ENCODE peak calls at places on chromosomes 13 and 19, in four cellular contexts. X, L, V and J are unnamed samples.

GRCh38 chr13:32940601-32941000 is 75.6 kb upstream of the KL start:
- DNase-seq in X (peak), L (no peak), V (no peak), J (no peak)

GRCh38 chr13:53921473-53921872 is 892.9 kb downstream of the OLFM4 start:
- DNase-seq in X (no peak), L (no peak), V (no peak), J (no peak)

GRCh38 chr19:19269952-19270694 is 3.0 kb downstream of the TM6SF2 start:
- DNase-seq in X (no peak), L (no peak), V (peak), J (no peak)

GRCh38 chr19:45498411-45499195 is at the start of gene PPM1N:
- DNase-seq in X (no peak), L (peak), V (peak), J (peak)

GRCh38 chr19:16649734-16650133 is 10.2 kb downstream of the SMIM7 start:
- DNase-seq in X (no peak), L (no peak), V (no peak), J (no peak)

GRCh38 chr13:106532111-106532929 is 3.1 kb downstream of the EFNB2 start:
- DNase-seq in X (no peak), L (no peak), V (peak), J (no peak)

GRCh38 chr13:29849731-29850212 is 645 bp downstream of the UBL3 start:
- DNase-seq in X (peak), L (peak), V (peak), J (no peak)

GRCh38 chr13:68439821-68440220 is 1209.7 kb upstream of the PCDH9 start:
- DNase-seq in X (no peak), L (no peak), V (no peak), J (no peak)

GRCh38 chr19:17346109-17346671 is 8.8 kb downstream of the GTPBP3 start:
- DNase-seq in X (peak), L (no peak), V (peak), J (peak)

GRCh38 chr13:51849145-51850101 is 4.4 kb upstream of the TMEM272 start:
- DNase-seq in X (peak), L (no peak), V (peak), J (peak)

GRCh38 chr13:79190932-79191331 is 215.1 kb downstream of the RBM26 start:
- DNase-seq in X (no peak), L (no peak), V (no peak), J (no peak)

GRCh38 chr13:112970552-112971287 is 1.7 kb downstream of the MCF2L start:
- DNase-seq in X (no peak), L (no peak), V (no peak), J (no peak)

GRCh38 chr19:33547676-33548075 is 26.1 kb upstream of the PEPD start:
- DNase-seq in X (no peak), L (no peak), V (no peak), J (no peak)

GRCh38 chr19:7638802-7639465 is 2.0 kb downstream of the STXBP2 start:
- DNase-seq in X (no peak), L (peak), V (no peak), J (no peak)

GRCh38 chr19:36090930-36091695 is 19.8 kb upstream of the OVOL3 start:
- DNase-seq in X (no peak), L (no peak), V (no peak), J (no peak)

GRCh38 chr13:25493930-25494707 is 122.3 kb downstream of the ATP8A2 start:
- DNase-seq in X (no peak), L (no peak), V (peak), J (no peak)

GRCh38 chr13:46165485-46166220 is 16.3 kb downstream of the LCP1 start:
- DNase-seq in X (no peak), L (peak), V (no peak), J (no peak)

GRCh38 chr13:71964491-71965108 is 97.6 kb upstream of the DACH1 start:
- DNase-seq in X (no peak), L (no peak), V (peak), J (no peak)

GRCh38 chr19:37077615-37077928 is 661 bp upstream of the ZNF420 start:
- DNase-seq in X (no peak), L (no peak), V (no peak), J (no peak)

GRCh38 chr19:49347835-49348234 is 12.6 kb downstream of the CD37 start:
- DNase-seq in X (peak), L (no peak), V (peak), J (peak)

GRCh38 chr13:33213797-33214196 is 71.8 kb downstream of the STARD13 start:
- DNase-seq in X (no peak), L (no peak), V (peak), J (no peak)

GRCh38 chr13:41756198-41756885 is 204.6 kb downstream of the VWA8 start:
- DNase-seq in X (no peak), L (no peak), V (no peak), J (no peak)

GRCh38 chr13:99119686-99120085 is 81.0 kb upstream of the UBAC2 start:
- DNase-seq in X (no peak), L (peak), V (no peak), J (no peak)

GRCh38 chr19:29978139-29978538 is 36.1 kb downstream of the URI1 start:
- DNase-seq in X (no peak), L (no peak), V (no peak), J (no peak)

GRCh38 chr13:25136872-25137623 is 35.0 kb downstream of the AMER2 start:
- DNase-seq in X (no peak), L (no peak), V (peak), J (no peak)

GRCh38 chr13:79445968-79446645 is 34.8 kb upstream of the NDFIP2 start:
- DNase-seq in X (no peak), L (no peak), V (peak), J (peak)

GRCh38 chr19:46355234-46355990 is 8.5 kb downstream of the PPP5C start:
- DNase-seq in X (no peak), L (no peak), V (no peak), J (no peak)

GRCh38 chr13:51444922-51445321 is 7.9 kb downstream of the INTS6 start:
- DNase-seq in X (no peak), L (no peak), V (no peak), J (peak)

GRCh38 chr13:84192125-84192524 is 309.9 kb upstream of the SLITRK1 start:
- DNase-seq in X (no peak), L (no peak), V (no peak), J (no peak)

GRCh38 chr13:21203132-21203531 is 26.7 kb downstream of the MRPL57 start:
- DNase-seq in X (no peak), L (no peak), V (no peak), J (no peak)

DNA sequence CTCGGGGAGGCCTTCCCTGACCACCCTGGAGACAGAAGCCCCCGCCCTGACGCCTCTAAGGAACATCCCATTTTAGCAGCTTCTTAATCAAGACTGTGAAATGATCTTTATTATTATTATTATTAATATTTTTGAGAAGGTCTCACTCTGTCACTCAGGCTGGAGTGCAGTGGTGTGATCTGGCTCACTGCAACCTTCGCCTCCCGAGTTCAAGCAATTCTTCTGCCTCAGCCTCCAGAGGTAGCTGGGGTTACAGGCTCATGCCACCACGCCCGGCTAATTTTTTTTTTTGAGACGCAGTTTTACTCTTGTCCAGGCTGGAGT is 3.6 kb upstream of the DAND5 start:
- DNase-seq in X (no peak), L (no peak), V (no peak), J (no peak)
- H3K4me3 ChIP-seq in X (no peak), L (no peak), V (no peak), J (peak)

GRCh38 chr19:6472713-6473112 is 8.6 kb downstream of the CRB3 start:
- DNase-seq in X (peak), L (no peak), V (peak), J (no peak)

GRCh38 chr19:6473652-6474051 is 7.9 kb downstream of the DENND1C start:
- DNase-seq in X (peak), L (no peak), V (peak), J (no peak)

GRCh38 chr19:6476155-6476895 is 5.3 kb downstream of the DENND1C start:
- DNase-seq in X (peak), L (peak), V (peak), J (peak)

GRCh38 chr19:6476896-6477431 is 4.6 kb downstream of the DENND1C start:
- DNase-seq in X (no peak), L (no peak), V (no peak), J (no peak)

DNA sequence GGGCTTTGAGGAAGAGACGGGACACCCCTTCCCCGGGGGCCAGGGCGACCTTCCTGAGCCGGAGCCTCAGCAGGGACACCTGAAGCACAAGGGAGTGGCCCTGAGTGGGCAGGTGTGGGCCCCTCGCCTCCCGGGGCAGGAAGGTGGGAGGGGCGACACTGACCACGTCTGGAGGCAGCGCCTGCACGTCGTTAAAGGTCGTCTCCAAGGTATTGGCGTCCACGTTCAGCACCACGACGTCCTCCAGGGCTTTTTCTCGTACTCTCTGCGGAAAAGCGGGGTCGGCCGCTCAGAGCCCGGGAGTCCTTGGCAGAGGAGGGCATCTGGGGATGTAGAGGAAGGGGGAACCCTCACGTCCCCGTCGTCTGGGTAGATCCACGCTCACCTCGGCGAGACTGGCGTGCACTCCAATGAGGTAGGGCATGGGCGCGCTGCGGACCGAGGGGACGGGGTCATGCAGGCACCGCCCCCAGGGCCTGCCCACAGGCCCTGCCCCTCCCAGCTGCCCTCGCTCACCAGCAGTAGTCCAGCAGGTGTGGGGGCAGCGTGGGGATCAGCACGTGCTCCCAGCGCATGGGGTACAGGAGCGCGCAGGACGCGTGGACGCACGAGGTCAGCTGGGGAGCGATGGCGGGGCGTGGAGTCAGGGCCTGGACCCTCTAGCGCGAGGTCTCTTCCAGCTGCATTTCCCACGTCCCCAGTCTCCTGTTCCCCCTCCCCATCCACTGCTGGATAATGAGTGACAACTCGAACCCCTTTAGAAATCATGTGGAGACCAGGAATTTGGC is 6.1 kb downstream of the DENND1C start:
- DNase-seq in X (no peak), L (no peak), V (peak), J (no peak)
- H3K4me3 ChIP-seq in X (no peak), L (no peak), V (peak), J (no peak)

GRCh38 chr19:1854032-1854541 is 5.8 kb upstream of the REXO1 start:
- DNase-seq in X (no peak), L (peak), V (no peak), J (no peak)
- H3K4me3 ChIP-seq in X (no peak), L (no peak), V (no peak), J (no peak)

GRCh38 chr19:12680034-12680433 is 1.6 kb downstream of the DHPS start:
- DNase-seq in X (no peak), L (no peak), V (no peak), J (no peak)
- H3K4me3 ChIP-seq in X (no peak), L (no peak), V (no peak), J (no peak)